ENCODE peak calls at places on chromosomes 13 and 19, in nine cellular contexts. H is nephron progenitor cell; R is cardiac septum; F is stimulated activated CD4-positive, alpha-beta T cell treated with anti-CD3 and anti-CD28 coated beads, Interleukin-15, amount 100 ng/mL, for 1 hour; E is right lobe of liver; O is IMR-90; M is WTC11; Q is myocyte; G is activated T-helper 1 cell treated with anti-CD3 and anti-CD28 coated beads, Interleukin-12 subunit alpha, Interleukin-12 subunit beta, Interleukin-2, Interleukin-4 antibody, amounts not matched to agents 30 ng/mL and 10 ng/mL and 1 ng/mL, durations not matched to agents 14 hours and 24 hours and 36 hours. I is an unnamed sample.
A peak's percentile ranks its signal among the peaks of the same experiment; 100 is the strongest.

GRCh38 chr13:48808689-48809088 is 155.0 kb downstream of the CYSLTR2 start:
- DNase-seq in Q (peak; percentile 34), H (no peak), O (peak; percentile 76), F (no peak), E (no peak), M (no peak), G (no peak), R (no peak), I (no peak)

GRCh38 chr19:1274852-1275259 is 474 bp upstream of the FAM174C start:
- DNase-seq in G (no peak), E (no peak), F (no peak), O (no peak), Q (no peak), H (no peak), M (no peak), R (no peak), I (no peak)

GRCh38 chr19:13153627-13154240 is 3.5 kb downstream of the IER2 start:
- DNase-seq in E (peak; percentile 42), M (peak; percentile 48), H (peak; percentile 48), O (no peak), Q (peak; percentile 62), G (peak; percentile 14), F (peak; percentile 13), R (no peak), I (no peak)

GRCh38 chr19:31538879-31539278 is 189.6 kb upstream of the TSHZ3 start:
- DNase-seq in M (no peak), Q (no peak), G (no peak), H (no peak), O (no peak), R (peak; percentile 38), E (no peak), F (no peak), I (no peak)

GRCh38 chr19:7691497-7691896 is 10.4 kb downstream of the FCER2 start:
- DNase-seq in M (no peak), O (no peak), Q (no peak), H (no peak), E (no peak), G (no peak), F (no peak), R (no peak), I (no peak)

GRCh38 chr13:21557995-21558394 is 46.0 kb downstream of the MICU2 start:
- DNase-seq in F (no peak), G (no peak), R (no peak), O (no peak), M (peak; percentile 15), E (no peak), H (no peak), Q (peak; percentile 41), I (peak; percentile 52)

GRCh38 chr13:72495681-72496080 is 231.7 kb downstream of the MZT1 start:
- DNase-seq in G (no peak), R (no peak), H (no peak), M (no peak), Q (no peak), E (no peak), O (no peak), F (no peak), I (no peak)

GRCh38 chr19:56097776-56098175 is 23.3 kb downstream of the ZNF787 start:
- DNase-seq in M (no peak), H (no peak), O (no peak), Q (no peak), R (no peak), G (no peak), E (no peak), F (no peak), I (no peak)

GRCh38 chr19:14089662-14090508 is 666 bp downstream of the SAMD1 start:
- DNase-seq in R (no peak), H (peak; percentile 74), G (peak; percentile 20), O (peak; percentile 74), Q (peak; percentile 62), M (peak; percentile 54), E (peak; percentile 58), F (peak; percentile 46), I (no peak)

GRCh38 chr19:4077800-4078683 is 11.3 kb upstream of the ZBTB7A start:
- DNase-seq in G (peak; percentile 41), R (peak; percentile 85), E (peak; percentile 74), O (no peak), H (peak; percentile 65), M (peak; percentile 62), Q (no peak), F (no peak), I (no peak)

GRCh38 chr13:51645154-51645650 is 60.9 kb downstream of the WDFY2 start:
- DNase-seq in G (no peak), R (no peak), H (no peak), O (peak; percentile 57), F (no peak), M (no peak), E (no peak), Q (peak; percentile 55), I (no peak)

GRCh38 chr19:19203012-19203856 is at the start of gene NR2C2AP:
- DNase-seq in M (peak; percentile 83), O (peak; percentile 83), F (peak; percentile 90), E (peak; percentile 91), H (peak; percentile 85), Q (peak; percentile 90), R (peak; percentile 96), G (peak; percentile 90), I (peak; percentile 92)

I was measured in NCI-H1694 treated with DMSO at 0.1 percent for 48 hours.